ENCODE peak calls at places on chromosomes 1 and 21, in nine cellular contexts. One of them, this sample, is unnamed.

GRCh38 chr1:18350783-18351182 is 129.9 kb upstream of the KLHDC7A start:
- DNase-seq in stimulated activated CD8-positive, alpha-beta memory T cell treated with anti-CD3 and anti-CD28 coated beads, Interleukin-4, amount 100 ng/mL, for 24 hours: no peak
- DNase-seq in uterus: no peak
- DNase-seq in activated T-helper 9 cell treated with anti-CD3 and anti-CD28 coated beads, Interleukin-2, amount 50 U/mL, for 16 hours: no peak
- DNase-seq in stimulated activated naive B cell treated with anti-CD40 and anti-IgM and Interleukin-4, amounts not matched to agents 10 μg/mL and 1 μg/mL and 100 μg/mL, for 72 hours: no peak
- DNase-seq in OCI-M1: no peak
- DNase-seq in NCI-H774: no peak
- DNase-seq in HEK293T: no peak
- DNase-seq in retina: no peak
- DNase-seq in this sample: no peak

GRCh38 chr21:45033791-45034555 is 40.4 kb upstream of the ADARB1 start:
- DNase-seq in retina: no peak
- DNase-seq in uterus: no peak
- DNase-seq in stimulated activated naive B cell treated with anti-CD40 and anti-IgM and Interleukin-4, amounts not matched to agents 10 μg/mL and 1 μg/mL and 100 μg/mL, for 72 hours: no peak
- DNase-seq in stimulated activated CD8-positive, alpha-beta memory T cell treated with anti-CD3 and anti-CD28 coated beads, Interleukin-4, amount 100 ng/mL, for 24 hours: no peak
- DNase-seq in activated T-helper 9 cell treated with anti-CD3 and anti-CD28 coated beads, Interleukin-2, amount 50 U/mL, for 16 hours: no peak
- DNase-seq in NCI-H774: no peak
- DNase-seq in OCI-M1: no peak
- DNase-seq in HEK293T: no peak
- DNase-seq in this sample: no peak

GRCh38 chr21:38925923-38926322 is 120.2 kb downstream of the ETS2 start:
- DNase-seq in activated T-helper 9 cell treated with anti-CD3 and anti-CD28 coated beads, Interleukin-2, amount 50 U/mL, for 16 hours: no peak
- DNase-seq in NCI-H774: no peak
- DNase-seq in HEK293T: no peak
- DNase-seq in uterus: peak
- DNase-seq in stimulated activated naive B cell treated with anti-CD40 and anti-IgM and Interleukin-4, amounts not matched to agents 10 μg/mL and 1 μg/mL and 100 μg/mL, for 72 hours: no peak
- DNase-seq in stimulated activated CD8-positive, alpha-beta memory T cell treated with anti-CD3 and anti-CD28 coated beads, Interleukin-4, amount 100 ng/mL, for 24 hours: no peak
- DNase-seq in OCI-M1: no peak
- DNase-seq in retina: no peak
- DNase-seq in this sample: no peak

GRCh38 chr1:225209153-225209552 is 218.7 kb downstream of the LBR start:
- DNase-seq in OCI-M1: no peak
- DNase-seq in uterus: no peak
- DNase-seq in stimulated activated CD8-positive, alpha-beta memory T cell treated with anti-CD3 and anti-CD28 coated beads, Interleukin-4, amount 100 ng/mL, for 24 hours: no peak
- DNase-seq in activated T-helper 9 cell treated with anti-CD3 and anti-CD28 coated beads, Interleukin-2, amount 50 U/mL, for 16 hours: no peak
- DNase-seq in retina: no peak
- DNase-seq in HEK293T: no peak
- DNase-seq in stimulated activated naive B cell treated with anti-CD40 and anti-IgM and Interleukin-4, amounts not matched to agents 10 μg/mL and 1 μg/mL and 100 μg/mL, for 72 hours: no peak
- DNase-seq in NCI-H774: no peak
- DNase-seq in this sample: no peak

GRCh38 chr1:1359668-1360468 is 1.5 kb upstream of the MXRA8 start:
- DNase-seq in NCI-H774: no peak
- DNase-seq in activated T-helper 9 cell treated with anti-CD3 and anti-CD28 coated beads, Interleukin-2, amount 50 U/mL, for 16 hours: no peak
- DNase-seq in HEK293T: no peak
- DNase-seq in OCI-M1: no peak
- DNase-seq in stimulated activated naive B cell treated with anti-CD40 and anti-IgM and Interleukin-4, amounts not matched to agents 10 μg/mL and 1 μg/mL and 100 μg/mL, for 72 hours: no peak
- DNase-seq in uterus: peak
- DNase-seq in stimulated activated CD8-positive, alpha-beta memory T cell treated with anti-CD3 and anti-CD28 coated beads, Interleukin-4, amount 100 ng/mL, for 24 hours: no peak
- DNase-seq in retina: peak
- DNase-seq in this sample: no peak

GRCh38 chr1:2847086-2847850 is 45.8 kb upstream of the TTC34 start:
- DNase-seq in uterus: no peak
- DNase-seq in activated T-helper 9 cell treated with anti-CD3 and anti-CD28 coated beads, Interleukin-2, amount 50 U/mL, for 16 hours: no peak
- DNase-seq in NCI-H774: no peak
- DNase-seq in stimulated activated naive B cell treated with anti-CD40 and anti-IgM and Interleukin-4, amounts not matched to agents 10 μg/mL and 1 μg/mL and 100 μg/mL, for 72 hours: no peak
- DNase-seq in HEK293T: no peak
- DNase-seq in stimulated activated CD8-positive, alpha-beta memory T cell treated with anti-CD3 and anti-CD28 coated beads, Interleukin-4, amount 100 ng/mL, for 24 hours: no peak
- DNase-seq in OCI-M1: no peak
- DNase-seq in retina: no peak
- DNase-seq in this sample: no peak

GRCh38 chr1:53783056-53783455 is 44.1 kb upstream of the GLIS1 start:
- DNase-seq in stimulated activated naive B cell treated with anti-CD40 and anti-IgM and Interleukin-4, amounts not matched to agents 10 μg/mL and 1 μg/mL and 100 μg/mL, for 72 hours: no peak
- DNase-seq in NCI-H774: no peak
- DNase-seq in retina: no peak
- DNase-seq in HEK293T: no peak
- DNase-seq in stimulated activated CD8-positive, alpha-beta memory T cell treated with anti-CD3 and anti-CD28 coated beads, Interleukin-4, amount 100 ng/mL, for 24 hours: no peak
- DNase-seq in OCI-M1: no peak
- DNase-seq in uterus: no peak
- DNase-seq in activated T-helper 9 cell treated with anti-CD3 and anti-CD28 coated beads, Interleukin-2, amount 50 U/mL, for 16 hours: no peak
- DNase-seq in this sample: no peak

GRCh38 chr1:182083851-182084486 is 22.5 kb upstream of the ZNF648 start:
- DNase-seq in HEK293T: no peak
- DNase-seq in stimulated activated CD8-positive, alpha-beta memory T cell treated with anti-CD3 and anti-CD28 coated beads, Interleukin-4, amount 100 ng/mL, for 24 hours: no peak
- DNase-seq in uterus: no peak
- DNase-seq in NCI-H774: no peak
- DNase-seq in stimulated activated naive B cell treated with anti-CD40 and anti-IgM and Interleukin-4, amounts not matched to agents 10 μg/mL and 1 μg/mL and 100 μg/mL, for 72 hours: no peak
- DNase-seq in OCI-M1: no peak
- DNase-seq in activated T-helper 9 cell treated with anti-CD3 and anti-CD28 coated beads, Interleukin-2, amount 50 U/mL, for 16 hours: no peak
- DNase-seq in retina: no peak
- DNase-seq in this sample: no peak

GRCh38 chr1:72050551-72050950 is 231.8 kb downstream of the NEGR1 start:
- DNase-seq in uterus: no peak
- DNase-seq in retina: no peak
- DNase-seq in NCI-H774: no peak
- DNase-seq in OCI-M1: no peak
- DNase-seq in activated T-helper 9 cell treated with anti-CD3 and anti-CD28 coated beads, Interleukin-2, amount 50 U/mL, for 16 hours: no peak
- DNase-seq in stimulated activated CD8-positive, alpha-beta memory T cell treated with anti-CD3 and anti-CD28 coated beads, Interleukin-4, amount 100 ng/mL, for 24 hours: no peak
- DNase-seq in stimulated activated naive B cell treated with anti-CD40 and anti-IgM and Interleukin-4, amounts not matched to agents 10 μg/mL and 1 μg/mL and 100 μg/mL, for 72 hours: no peak
- DNase-seq in HEK293T: no peak
- DNase-seq in this sample: no peak

GRCh38 chr21:34074283-34075098 is 1.1 kb downstream of the MRPS6 start:
- DNase-seq in HEK293T: no peak
- DNase-seq in OCI-M1: peak
- DNase-seq in uterus: no peak
- DNase-seq in retina: peak
- DNase-seq in activated T-helper 9 cell treated with anti-CD3 and anti-CD28 coated beads, Interleukin-2, amount 50 U/mL, for 16 hours: no peak
- DNase-seq in NCI-H774: no peak
- DNase-seq in stimulated activated naive B cell treated with anti-CD40 and anti-IgM and Interleukin-4, amounts not matched to agents 10 μg/mL and 1 μg/mL and 100 μg/mL, for 72 hours: no peak
- DNase-seq in stimulated activated CD8-positive, alpha-beta memory T cell treated with anti-CD3 and anti-CD28 coated beads, Interleukin-4, amount 100 ng/mL, for 24 hours: no peak
- DNase-seq in this sample: no peak

GRCh38 chr1:7491089-7491817 is 279.8 kb upstream of the VAMP3 start:
- DNase-seq in stimulated activated CD8-positive, alpha-beta memory T cell treated with anti-CD3 and anti-CD28 coated beads, Interleukin-4, amount 100 ng/mL, for 24 hours: no peak
- DNase-seq in activated T-helper 9 cell treated with anti-CD3 and anti-CD28 coated beads, Interleukin-2, amount 50 U/mL, for 16 hours: no peak
- DNase-seq in NCI-H774: peak
- DNase-seq in stimulated activated naive B cell treated with anti-CD40 and anti-IgM and Interleukin-4, amounts not matched to agents 10 μg/mL and 1 μg/mL and 100 μg/mL, for 72 hours: no peak
- DNase-seq in retina: no peak
- DNase-seq in OCI-M1: no peak
- DNase-seq in HEK293T: no peak
- DNase-seq in uterus: peak
- DNase-seq in this sample: no peak

GRCh38 chr1:165631403-165632151 is 543 bp downstream of the MGST3 start:
- DNase-seq in NCI-H774: no peak
- DNase-seq in HEK293T: peak
- DNase-seq in uterus: peak
- DNase-seq in stimulated activated CD8-positive, alpha-beta memory T cell treated with anti-CD3 and anti-CD28 coated beads, Interleukin-4, amount 100 ng/mL, for 24 hours: peak
- DNase-seq in retina: no peak
- DNase-seq in OCI-M1: peak
- DNase-seq in stimulated activated naive B cell treated with anti-CD40 and anti-IgM and Interleukin-4, amounts not matched to agents 10 μg/mL and 1 μg/mL and 100 μg/mL, for 72 hours: peak
- DNase-seq in activated T-helper 9 cell treated with anti-CD3 and anti-CD28 coated beads, Interleukin-2, amount 50 U/mL, for 16 hours: peak
- DNase-seq in this sample: peak

GRCh38 chr1:110012100-110012499 is 22.3 kb upstream of the STRIP1 start:
- DNase-seq in NCI-H774: no peak
- DNase-seq in activated T-helper 9 cell treated with anti-CD3 and anti-CD28 coated beads, Interleukin-2, amount 50 U/mL, for 16 hours: no peak
- DNase-seq in stimulated activated CD8-positive, alpha-beta memory T cell treated with anti-CD3 and anti-CD28 coated beads, Interleukin-4, amount 100 ng/mL, for 24 hours: no peak
- DNase-seq in stimulated activated naive B cell treated with anti-CD40 and anti-IgM and Interleukin-4, amounts not matched to agents 10 μg/mL and 1 μg/mL and 100 μg/mL, for 72 hours: peak
- DNase-seq in OCI-M1: no peak
- DNase-seq in HEK293T: no peak
- DNase-seq in uterus: no peak
- DNase-seq in retina: no peak
- DNase-seq in this sample: peak

GRCh38 chr1:168687796-168688195 is 41.2 kb downstream of the DPT start:
- DNase-seq in uterus: no peak
- DNase-seq in HEK293T: peak
- DNase-seq in activated T-helper 9 cell treated with anti-CD3 and anti-CD28 coated beads, Interleukin-2, amount 50 U/mL, for 16 hours: no peak
- DNase-seq in NCI-H774: no peak
- DNase-seq in OCI-M1: no peak
- DNase-seq in stimulated activated naive B cell treated with anti-CD40 and anti-IgM and Interleukin-4, amounts not matched to agents 10 μg/mL and 1 μg/mL and 100 μg/mL, for 72 hours: no peak
- DNase-seq in retina: no peak
- DNase-seq in stimulated activated CD8-positive, alpha-beta memory T cell treated with anti-CD3 and anti-CD28 coated beads, Interleukin-4, amount 100 ng/mL, for 24 hours: no peak
- DNase-seq in this sample: no peak

GRCh38 chr1:206725053-206725963 is 40.6 kb downstream of the MAPKAPK2 start:
- DNase-seq in stimulated activated naive B cell treated with anti-CD40 and anti-IgM and Interleukin-4, amounts not matched to agents 10 μg/mL and 1 μg/mL and 100 μg/mL, for 72 hours: no peak
- DNase-seq in HEK293T: peak
- DNase-seq in retina: peak
- DNase-seq in OCI-M1: peak
- DNase-seq in NCI-H774: no peak
- DNase-seq in uterus: no peak
- DNase-seq in activated T-helper 9 cell treated with anti-CD3 and anti-CD28 coated beads, Interleukin-2, amount 50 U/mL, for 16 hours: peak
- DNase-seq in stimulated activated CD8-positive, alpha-beta memory T cell treated with anti-CD3 and anti-CD28 coated beads, Interleukin-4, amount 100 ng/mL, for 24 hours: no peak
- DNase-seq in this sample: peak

GRCh38 chr1:85433096-85433495 is 31.9 kb downstream of the DDAH1 start:
- DNase-seq in stimulated activated CD8-positive, alpha-beta memory T cell treated with anti-CD3 and anti-CD28 coated beads, Interleukin-4, amount 100 ng/mL, for 24 hours: no peak
- DNase-seq in OCI-M1: no peak
- DNase-seq in NCI-H774: no peak
- DNase-seq in activated T-helper 9 cell treated with anti-CD3 and anti-CD28 coated beads, Interleukin-2, amount 50 U/mL, for 16 hours: no peak
- DNase-seq in uterus: no peak
- DNase-seq in retina: no peak
- DNase-seq in HEK293T: no peak
- DNase-seq in stimulated activated naive B cell treated with anti-CD40 and anti-IgM and Interleukin-4, amounts not matched to agents 10 μg/mL and 1 μg/mL and 100 μg/mL, for 72 hours: no peak
- DNase-seq in this sample: no peak

GRCh38 chr1:66181999-66182398 is 352.0 kb upstream of the SGIP1 start:
- DNase-seq in activated T-helper 9 cell treated with anti-CD3 and anti-CD28 coated beads, Interleukin-2, amount 50 U/mL, for 16 hours: no peak
- DNase-seq in stimulated activated naive B cell treated with anti-CD40 and anti-IgM and Interleukin-4, amounts not matched to agents 10 μg/mL and 1 μg/mL and 100 μg/mL, for 72 hours: no peak
- DNase-seq in OCI-M1: no peak
- DNase-seq in uterus: no peak
- DNase-seq in HEK293T: no peak
- DNase-seq in retina: no peak
- DNase-seq in stimulated activated CD8-positive, alpha-beta memory T cell treated with anti-CD3 and anti-CD28 coated beads, Interleukin-4, amount 100 ng/mL, for 24 hours: no peak
- DNase-seq in NCI-H774: no peak
- DNase-seq in this sample: no peak

GRCh38 chr21:32794643-32795042 is 23.1 kb upstream of the PAXBP1 start:
- DNase-seq in NCI-H774: no peak
- DNase-seq in stimulated activated naive B cell treated with anti-CD40 and anti-IgM and Interleukin-4, amounts not matched to agents 10 μg/mL and 1 μg/mL and 100 μg/mL, for 72 hours: no peak
- DNase-seq in HEK293T: no peak
- DNase-seq in retina: no peak
- DNase-seq in uterus: no peak
- DNase-seq in stimulated activated CD8-positive, alpha-beta memory T cell treated with anti-CD3 and anti-CD28 coated beads, Interleukin-4, amount 100 ng/mL, for 24 hours: no peak
- DNase-seq in OCI-M1: no peak
- DNase-seq in activated T-helper 9 cell treated with anti-CD3 and anti-CD28 coated beads, Interleukin-2, amount 50 U/mL, for 16 hours: no peak
- DNase-seq in this sample: no peak

GRCh38 chr1:41503507-41504125 is 19.1 kb upstream of the EDN2 start:
- DNase-seq in activated T-helper 9 cell treated with anti-CD3 and anti-CD28 coated beads, Interleukin-2, amount 50 U/mL, for 16 hours: no peak
- DNase-seq in HEK293T: peak
- DNase-seq in uterus: no peak
- DNase-seq in stimulated activated CD8-positive, alpha-beta memory T cell treated with anti-CD3 and anti-CD28 coated beads, Interleukin-4, amount 100 ng/mL, for 24 hours: no peak
- DNase-seq in OCI-M1: no peak
- DNase-seq in retina: peak
- DNase-seq in NCI-H774: no peak
- DNase-seq in stimulated activated naive B cell treated with anti-CD40 and anti-IgM and Interleukin-4, amounts not matched to agents 10 μg/mL and 1 μg/mL and 100 μg/mL, for 72 hours: no peak
- DNase-seq in this sample: no peak

GRCh38 chr1:53545663-53546408 is 86.6 kb downstream of the DMRTB1 start:
- DNase-seq in OCI-M1: no peak
- DNase-seq in NCI-H774: no peak
- DNase-seq in stimulated activated CD8-positive, alpha-beta memory T cell treated with anti-CD3 and anti-CD28 coated beads, Interleukin-4, amount 100 ng/mL, for 24 hours: no peak
- DNase-seq in stimulated activated naive B cell treated with anti-CD40 and anti-IgM and Interleukin-4, amounts not matched to agents 10 μg/mL and 1 μg/mL and 100 μg/mL, for 72 hours: no peak
- DNase-seq in activated T-helper 9 cell treated with anti-CD3 and anti-CD28 coated beads, Interleukin-2, amount 50 U/mL, for 16 hours: no peak
- DNase-seq in uterus: peak
- DNase-seq in retina: no peak
- DNase-seq in HEK293T: no peak
- DNase-seq in this sample: no peak

GRCh38 chr1:23376890-23377811 is 7.5 kb upstream of the ZNF436 start:
- DNase-seq in uterus: peak
- DNase-seq in stimulated activated naive B cell treated with anti-CD40 and anti-IgM and Interleukin-4, amounts not matched to agents 10 μg/mL and 1 μg/mL and 100 μg/mL, for 72 hours: no peak
- DNase-seq in NCI-H774: no peak
- DNase-seq in OCI-M1: no peak
- DNase-seq in HEK293T: no peak
- DNase-seq in activated T-helper 9 cell treated with anti-CD3 and anti-CD28 coated beads, Interleukin-2, amount 50 U/mL, for 16 hours: no peak
- DNase-seq in retina: no peak
- DNase-seq in stimulated activated CD8-positive, alpha-beta memory T cell treated with anti-CD3 and anti-CD28 coated beads, Interleukin-4, amount 100 ng/mL, for 24 hours: no peak
- DNase-seq in this sample: no peak